ENCODE peak calls at places on chromosomes 7 and 10, in eight cellular contexts. A is neuronal stem cell; M is substantia nigra; S is hepatocyte; N is CD4-positive, alpha-beta memory T cell; T is fibroblast of lung; I is AG04450; D is tibial artery. R is an unnamed sample.
A peak's percentile ranks its signal among the peaks of the same experiment; 100 is the strongest.

GRCh38 chr10:130924138-130924819 is 387.2 kb downstream of the TCERG1L start:
- DNase-seq in N (no peak), T (no peak), A (peak; percentile 66), D (no peak), S (peak; percentile 66), M (no peak), I (no peak), R (no peak)

GRCh38 chr10:43249962-43250624 is 16.8 kb downstream of the RASGEF1A start:
- DNase-seq in D (peak; percentile 60), A (no peak), T (no peak), M (no peak), S (no peak), N (no peak), I (no peak), R (no peak)

GRCh38 chr7:37110641-37111421 is 337.8 kb downstream of the ELMO1 start:
- DNase-seq in I (no peak), M (no peak), A (no peak), N (no peak), S (no peak), T (no peak), D (no peak), R (no peak)

GRCh38 chr10:25745976-25746375 is 188.1 kb upstream of the MYO3A start:
- DNase-seq in A (no peak), I (no peak), S (no peak), M (no peak), D (no peak), T (peak; percentile 64), N (no peak), R (no peak)

GRCh38 chr10:110401401-110402076 is 96.2 kb upstream of the DUSP5 start:
- DNase-seq in T (no peak), M (peak; percentile 22), I (no peak), A (no peak), D (no peak), N (no peak), S (no peak), R (no peak)

GRCh38 chr10:111128331-111129167 is 51.7 kb downstream of the ADRA2A start:
- DNase-seq in S (peak; percentile 48), A (no peak), M (no peak), T (peak; percentile 49), I (no peak), D (no peak), N (no peak), R (no peak)

GRCh38 chr7:50687575-50688261 is 95.0 kb downstream of the GRB10 start:
- DNase-seq in I (no peak), A (no peak), D (no peak), T (peak; percentile 70), S (no peak), M (no peak), N (no peak), R (no peak)

GRCh38 chr10:96377816-96378294 is 19.1 kb upstream of the OPALIN start:
- DNase-seq in M (no peak), D (no peak), T (peak; percentile 32), N (no peak), S (peak; percentile 50), I (no peak), A (no peak), R (no peak)

GRCh38 chr10:122344741-122345258 is 29.7 kb upstream of the PLEKHA1 start:
- DNase-seq in D (no peak), S (peak; percentile 64), N (no peak), I (no peak), A (no peak), M (peak; percentile 35), T (peak; percentile 51), R (no peak)

GRCh38 chr7:114104035-114104434 is 185.2 kb upstream of the PPP1R3A start:
- DNase-seq in M (no peak), T (peak; percentile 65), S (no peak), A (no peak), N (no peak), I (no peak), D (no peak), R (no peak)

GRCh38 chr10:49123981-49124920 is 8.9 kb upstream of the VSTM4 start:
- DNase-seq in T (no peak), I (no peak), N (no peak), A (no peak), S (no peak), M (no peak), D (no peak), R (no peak)

GRCh38 chr10:132458595-132459251 is 61.7 kb downstream of the PWWP2B start:
- DNase-seq in D (peak; percentile 73), I (no peak), S (peak; percentile 78), T (no peak), A (no peak), M (no peak), N (peak; percentile 60), R (no peak)

GRCh38 chr7:74083928-74084721 is 521 bp downstream of the LIMK1 start:
- DNase-seq in N (no peak), D (peak; percentile 73), A (no peak), T (peak; percentile 55), I (no peak), S (peak; percentile 67), M (peak; percentile 94), R (no peak)

GRCh38 chr10:116787893-116788665 is 45.7 kb upstream of the HSPA12A start:
- DNase-seq in T (peak; percentile 63), D (peak; percentile 81), I (peak; percentile 27), A (peak; percentile 77), N (peak; percentile 81), M (peak; percentile 69), S (peak; percentile 84), R (no peak)

DNA sequence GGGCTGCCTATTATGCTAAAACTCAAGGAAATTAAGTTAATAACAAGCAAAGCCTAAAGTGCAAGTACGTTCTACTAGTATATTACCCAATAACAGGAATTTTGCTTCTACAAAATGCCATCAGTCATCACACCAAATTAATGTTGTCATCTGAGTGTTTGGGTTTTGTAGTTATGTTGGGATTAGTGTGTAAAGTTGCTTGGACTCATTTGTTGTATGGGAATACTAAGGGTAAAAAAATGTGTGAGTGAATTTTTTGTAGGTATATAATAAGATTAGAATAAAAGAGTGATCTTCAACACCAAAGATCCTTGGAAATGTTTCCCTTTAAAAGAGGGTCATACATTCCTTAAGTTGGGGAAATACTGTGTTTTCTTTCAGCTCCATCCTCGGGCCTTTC is 38.6 kb downstream of the NRP1 start:
- DNase-seq in D (no peak), M (no peak), I (no peak), A (no peak), N (no peak), T (peak; percentile 56), S (no peak), R (no peak)
- H3K27ac ChIP-seq in D (peak overlapping the region; percentile 67), M (no peak overlapping the region), I (peak overlapping the region; percentile 42), A (no peak overlapping the region), N (no peak overlapping the region), T (peak overlapping the region; percentile 35), S (no peak overlapping the region), R (no peak overlapping the region)

GRCh38 chr7:100446040-100446439 is 9.7 kb upstream of the PPP1R35 start:
- DNase-seq in M (no peak), A (no peak), T (peak; percentile 24), D (no peak), S (no peak), N (no peak), I (no peak), R (no peak)

GRCh38 chr7:100441641-100442535 is 5.6 kb upstream of the PPP1R35 start:
- DNase-seq in T (no peak), N (no peak), S (no peak), M (no peak), A (no peak), D (no peak), I (no peak), R (no peak)

GRCh38 chr7:100444311-100445278 is 8.3 kb upstream of the PPP1R35 start:
- DNase-seq in I (no peak), A (no peak), T (peak; percentile 30), S (peak; percentile 63), D (no peak), M (no peak), N (no peak), R (no peak)

GRCh38 chr7:100438172-100438571 is 1.9 kb upstream of the PPP1R35 start:
- DNase-seq in N (no peak), A (no peak), M (no peak), I (no peak), T (no peak), S (no peak), D (no peak), R (no peak)

GRCh38 chr7:100443096-100443840 is 7.0 kb upstream of the PPP1R35 start:
- DNase-seq in N (no peak), T (no peak), A (no peak), D (no peak), M (no peak), S (no peak), I (no peak), R (no peak)
- H3K27ac ChIP-seq in N (no peak overlapping the region), T (no peak overlapping the region), A (no peak overlapping the region), D (no peak overlapping the region), M (no peak overlapping the region), S (no peak overlapping the region), I (no peak overlapping the region), R (no peak overlapping the region)

DNA sequence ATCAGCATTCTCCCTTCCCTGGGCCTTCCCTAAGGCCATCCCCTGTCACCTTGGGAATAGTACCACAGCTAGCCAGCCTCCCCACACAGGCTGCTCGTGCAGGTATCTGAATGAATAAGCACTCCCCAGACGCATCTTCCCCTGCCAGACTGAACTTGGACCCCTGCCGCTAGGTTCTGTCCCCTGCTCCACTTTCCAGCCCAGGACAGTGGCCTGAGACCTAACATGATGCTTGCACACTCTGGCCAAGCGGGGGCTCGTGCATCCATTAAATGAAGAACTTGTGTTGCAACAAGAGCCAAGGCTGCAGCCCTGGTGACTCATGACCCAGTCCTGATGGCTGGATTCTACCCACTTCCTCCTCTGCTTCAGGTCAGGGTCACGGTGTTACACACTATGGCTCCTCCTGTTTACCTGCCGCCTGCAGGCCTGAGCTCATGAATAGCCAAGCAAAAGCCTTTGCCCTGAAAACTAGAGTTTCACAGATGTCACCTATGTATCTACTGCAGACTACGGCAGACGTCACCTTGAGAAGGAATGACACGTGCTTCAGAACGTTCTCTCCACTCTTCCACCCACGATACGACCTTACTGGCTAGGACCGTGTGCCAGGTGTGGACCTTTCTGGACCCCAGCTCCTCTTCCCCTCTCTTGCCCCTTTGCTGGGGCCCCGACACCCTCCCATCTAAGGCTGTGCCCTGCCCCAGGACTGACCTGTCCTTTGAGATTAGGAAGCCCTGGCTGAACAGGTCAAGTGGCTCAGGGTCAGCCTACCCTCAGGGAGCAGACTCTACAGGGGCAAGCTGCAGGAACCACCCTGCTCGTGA is 6.5 kb downstream of the ASB13 start:
- DNase-seq in S (peak; percentile 75), T (peak; percentile 59), N (no peak), I (peak; percentile 10), M (peak; percentile 23), A (no peak), D (no peak), R (peak; percentile 55)
- H3K27ac ChIP-seq in S (peak overlapping the region; percentile 87), T (no peak overlapping the region), N (no peak overlapping the region), I (no peak overlapping the region), M (no peak overlapping the region), A (no peak overlapping the region), D (no peak overlapping the region), R (no peak overlapping the region)

GRCh38 chr7:93390660-93391059 is 158.5 kb downstream of the VPS50 start:
- DNase-seq in S (no peak), A (no peak), D (no peak), N (no peak), T (no peak), I (no peak), M (no peak), R (no peak)
- H3K27ac ChIP-seq in S (no peak overlapping the region), A (no peak overlapping the region), D (no peak overlapping the region), N (no peak overlapping the region), T (no peak overlapping the region), I (no peak overlapping the region), M (no peak overlapping the region), R (no peak overlapping the region)

GRCh38 chr10:74034301-74034700 is 36.4 kb downstream of the VCL start:
- DNase-seq in I (no peak), A (no peak), N (no peak), T (no peak), M (no peak), D (no peak), S (no peak), R (no peak)
- H3K27ac ChIP-seq in I (peak overlapping the region; percentile 22), A (peak overlapping the region; percentile 2), N (peak overlapping the region; percentile 14), T (no peak overlapping the region), M (no peak overlapping the region), D (peak overlapping the region; percentile 81), S (peak overlapping the region; percentile 0), R (peak overlapping the region; percentile 58)